ENCODE peak calls at places on chromosomes 16 and 17, in nine cellular contexts. N, D, I, L, U, Z, P, A and E are unnamed samples.
A peak's percentile ranks its signal among the peaks of the same experiment; 100 is the strongest.

GRCh38 chr17:44935116-44935515 is 12.5 kb downstream of the KIF18B start:
- DNase-seq in N (peak; percentile 51), D (no peak), P (no peak), U (no peak), Z (no peak), I (no peak), A (no peak), L (no peak), E (peak; percentile 62)

GRCh38 chr16:30377050-30377811 is 2.6 kb downstream of the MYL11 start:
- DNase-seq in L (no peak), P (no peak), N (no peak), Z (no peak), I (no peak), U (no peak), A (no peak), D (no peak), E (no peak)

GRCh38 chr16:81610144-81610842 is 165.7 kb downstream of the CMIP start:
- DNase-seq in P (peak; percentile 43), I (no peak), Z (no peak), N (peak; percentile 87), A (peak; percentile 77), L (no peak), U (no peak), D (peak; percentile 58), E (peak; percentile 88)

GRCh38 chr16:49940464-49941224 is 84.4 kb upstream of the CNEP1R1 start:
- DNase-seq in I (no peak), P (no peak), L (no peak), N (no peak), U (no peak), D (no peak), Z (no peak), A (no peak), E (peak; percentile 33)

GRCh38 chr17:16449121-16449570 is 33.8 kb downstream of the TRPV2 start:
- DNase-seq in N (no peak), A (no peak), Z (no peak), U (no peak), I (no peak), L (no peak), D (no peak), P (no peak), E (no peak)

GRCh38 chr16:70635356-70636016 is 10.9 kb upstream of the IL34 start:
- DNase-seq in Z (no peak), I (no peak), L (no peak), A (peak; percentile 91), N (no peak), D (no peak), U (no peak), P (no peak), E (no peak)

GRCh38 chr17:17042851-17043667 is 802 bp downstream of the MPRIP start:
- DNase-seq in L (no peak), Z (no peak), U (no peak), D (no peak), A (peak; percentile 64), P (no peak), I (no peak), N (peak; percentile 71), E (no peak)

GRCh38 chr16:49048557-49048956 is 233.1 kb downstream of the CBLN1 start:
- DNase-seq in I (peak; percentile 31), U (no peak), N (no peak), D (no peak), A (no peak), Z (peak; percentile 89), L (no peak), P (no peak), E (no peak)

GRCh38 chr16:76854234-76854633 is 336.8 kb upstream of the MON1B start:
- DNase-seq in I (no peak), D (no peak), P (no peak), N (no peak), A (no peak), L (no peak), Z (no peak), U (no peak), E (no peak)

GRCh38 chr16:49019081-49019633 is 262.5 kb downstream of the CBLN1 start:
- DNase-seq in U (no peak), L (no peak), A (no peak), I (no peak), Z (no peak), P (no peak), D (no peak), N (no peak), E (no peak)

GRCh38 chr16:49183911-49184310 is 97.7 kb downstream of the CBLN1 start:
- DNase-seq in P (no peak), Z (no peak), U (no peak), L (no peak), N (no peak), I (peak; percentile 31), D (no peak), A (no peak), E (no peak)

GRCh38 chr17:44235583-44235936 is 16.1 kb upstream of the UBTF start:
- DNase-seq in I (peak; percentile 73), A (no peak), Z (no peak), L (no peak), U (no peak), D (no peak), N (no peak), P (no peak), E (no peak)

GRCh38 chr16:70553645-70554044 is 30.0 kb downstream of the SF3B3 start:
- DNase-seq in I (no peak), P (no peak), U (no peak), Z (no peak), D (no peak), L (no peak), A (no peak), N (no peak), E (no peak)

GRCh38 chr17:62017496-62017895 is 47.6 kb downstream of the MED13 start:
- DNase-seq in Z (no peak), N (no peak), L (no peak), I (no peak), A (peak; percentile 39), D (no peak), P (no peak), U (no peak), E (no peak)

DNA sequence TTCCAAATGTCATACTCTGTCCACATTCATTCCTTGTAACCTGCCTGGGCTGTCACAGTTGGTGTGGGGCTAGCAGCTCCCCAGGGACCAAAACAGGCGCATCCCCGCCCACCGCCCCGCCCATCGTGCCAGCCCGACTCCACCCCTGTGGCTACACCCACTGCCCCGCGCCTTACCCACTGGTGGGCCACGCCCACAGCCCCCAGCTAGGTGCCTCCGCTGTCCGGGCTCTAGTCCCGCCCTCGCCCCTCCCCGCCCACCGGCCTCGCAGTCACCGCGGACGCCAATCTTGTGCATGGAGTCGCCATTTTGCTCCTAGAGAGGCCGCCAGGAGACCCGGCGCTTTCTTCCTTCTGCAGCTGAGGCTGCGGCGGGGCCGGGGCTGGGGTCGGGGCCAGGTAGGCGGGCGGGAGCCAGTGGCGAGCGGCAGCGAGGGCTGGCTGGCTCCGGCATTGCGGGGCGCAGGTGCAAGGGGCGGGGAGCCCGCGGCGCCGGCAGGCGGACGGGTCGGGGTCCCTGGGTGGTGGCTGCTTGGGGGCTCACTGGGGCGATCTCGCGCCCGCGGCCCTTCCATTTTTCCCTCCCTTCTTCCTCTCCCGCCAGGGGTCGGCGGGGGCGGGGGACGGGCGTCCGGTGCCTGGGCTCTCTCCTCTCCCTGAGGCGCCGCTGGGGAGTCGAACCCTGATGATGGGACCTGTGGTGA is at the start of gene PRPSAP2:
- DNase-seq in I (peak; percentile 87), D (peak; percentile 98), P (peak; percentile 98), U (peak; percentile 87), N (peak; percentile 97), A (peak; percentile 92), Z (peak; percentile 99), L (peak; percentile 87), E (peak; percentile 98)
- TF ChIP-seq POLR2A in I (no peak), D (no peak), P (peak; percentile 46), U (peak; percentile 43), N (no peak), A (peak; percentile 52), Z (no peak), L (peak; percentile 74), E (no peak)

GRCh38 chr17:47686276-47686635 is 7.7 kb upstream of the TBKBP1 start:
- DNase-seq in A (no peak), I (no peak), L (no peak), D (no peak), N (no peak), U (no peak), P (no peak), Z (no peak), E (no peak)

GRCh38 chr17:47685556-47686275 is 8.2 kb upstream of the TBKBP1 start:
- DNase-seq in P (no peak), I (no peak), Z (no peak), L (no peak), U (no peak), A (no peak), D (no peak), N (no peak), E (no peak)

GRCh38 chr17:47687748-47688147 is 6.2 kb upstream of the TBKBP1 start:
- DNase-seq in P (no peak), D (no peak), N (no peak), Z (no peak), I (no peak), L (no peak), A (no peak), U (no peak), E (no peak)

GRCh38 chr17:47687328-47687690 is 6.7 kb upstream of the TBKBP1 start:
- DNase-seq in D (no peak), U (no peak), L (no peak), N (no peak), P (no peak), Z (no peak), A (no peak), I (no peak), E (no peak)

GRCh38 chr17:47686661-47687327 is 7.2 kb upstream of the TBKBP1 start:
- DNase-seq in L (no peak), N (no peak), U (no peak), P (no peak), I (no peak), A (peak; percentile 52), D (no peak), Z (no peak), E (no peak)
- TF ChIP-seq POLR2AphosphoS5 in L (peak; percentile 41), N (no peak), U (no peak), P (no peak), I (no peak), A (peak; percentile 27), D (no peak), Z (no peak), E (no peak)

DNA sequence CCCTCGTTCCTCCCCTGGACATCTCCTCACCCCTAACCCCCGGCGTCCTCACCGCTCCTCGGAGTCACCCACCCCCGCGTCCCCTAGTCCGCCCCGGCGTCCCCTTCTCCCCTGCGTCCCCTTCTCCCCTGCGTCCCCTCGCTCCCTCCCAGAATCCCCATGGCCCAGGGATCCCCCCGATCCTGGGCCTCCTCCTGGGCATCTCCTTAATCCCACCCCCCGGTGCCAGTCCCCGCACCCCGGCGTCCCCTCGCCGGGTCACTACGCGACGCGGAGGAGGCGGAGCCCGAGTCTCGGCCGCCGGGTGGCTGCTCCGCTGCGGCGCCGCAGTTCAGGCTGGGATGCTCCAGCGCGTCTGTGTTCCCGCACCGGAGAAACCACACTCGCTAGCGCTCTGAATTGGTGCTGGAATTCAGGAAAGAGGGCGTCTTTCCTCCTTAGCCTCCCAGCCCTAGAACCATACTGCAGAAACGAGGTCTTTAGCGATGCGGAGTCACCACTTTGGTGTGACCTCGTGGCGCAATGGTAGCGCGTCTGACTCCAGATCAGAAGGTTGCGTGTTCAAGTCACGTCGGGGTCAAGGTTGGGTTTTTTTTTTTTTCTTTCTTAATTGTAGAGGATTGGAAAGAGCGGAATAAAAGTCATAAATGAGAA is 25.9 kb upstream of the SLC47A1 start:
- DNase-seq in I (peak; percentile 69), U (peak; percentile 75), L (peak; percentile 65), P (peak; percentile 91), D (peak; percentile 91), A (peak; percentile 93), Z (peak; percentile 99), N (peak; percentile 96), E (peak; percentile 95)
- TF ChIP-seq POLR2A in I (no peak), U (no peak), L (no peak), P (peak; percentile 17), D (no peak), A (no peak), Z (peak; percentile 27), N (peak; percentile 40), E (peak; percentile 41)

GRCh38 chr17:60169921-60170817 is 20.4 kb downstream of the CA4 start:
- DNase-seq in N (no peak), P (no peak), A (peak; percentile 94), L (no peak), I (no peak), Z (no peak), U (no peak), D (no peak), E (no peak)
- TF ChIP-seq POLR2AphosphoS5 in N (no peak), P (no peak), A (peak; percentile 27), L (no peak), I (no peak), Z (no peak), U (no peak), D (no peak), E (no peak)